ENCODE peak calls at places on chromosomes 6 and 20, in four cellular contexts. T is CD8-positive, alpha-beta T cell; O is mucosa of descending colon; K is adrenal gland. I is an unnamed sample.

GRCh38 chr6:5036309-5036708 is 32.5 kb upstream of the RPP40 start:
- DNase-seq in T (no peak), K (no peak), O (no peak), I (peak; percentile 12)

GRCh38 chr6:125268765-125269164 is 33.0 kb downstream of the HDDC2 start:
- DNase-seq in O (no peak), K (no peak), T (no peak), I (no peak)

GRCh38 chr20:62752671-62753501 is 43.4 kb upstream of the MRGBP start:
- DNase-seq in K (no peak), O (peak; percentile 44), T (no peak), I (peak; percentile 75)

GRCh38 chr6:124393536-124393935 is 568.7 kb upstream of the RNF217 start:
- DNase-seq in T (no peak), O (no peak), K (no peak), I (no peak)

GRCh38 chr6:143136647-143137046 is 76.0 kb downstream of the AIG1 start:
- DNase-seq in T (no peak), K (no peak), O (no peak), I (peak; percentile 3)

GRCh38 chr20:34710568-34710839 is 6.4 kb downstream of the TP53INP2 start:
- DNase-seq in O (no peak), T (no peak), K (no peak), I (no peak)

GRCh38 chr6:4582506-4582905 is 193.7 kb upstream of the CDYL start:
- DNase-seq in K (no peak), O (no peak), T (no peak), I (no peak)

GRCh38 chr6:11430036-11430435 is 107.5 kb upstream of the TMEM170B start:
- DNase-seq in K (no peak), T (no peak), O (no peak), I (no peak)

GRCh38 chr6:155126727-155127439 is 131.8 kb downstream of the TIAM2 start:
- DNase-seq in K (peak; percentile 66), T (no peak), O (no peak), I (no peak)

GRCh38 chr6:24378473-24379097 is 20.7 kb upstream of the DCDC2 start:
- DNase-seq in K (no peak), T (no peak), O (no peak), I (no peak)

GRCh38 chr6:7787731-7788130 is 61.8 kb downstream of the BMP6 start:
- DNase-seq in O (no peak), T (no peak), K (no peak), I (no peak)

GRCh38 chr20:4569092-4569491 is 152.6 kb upstream of the PRND start:
- DNase-seq in O (no peak), T (no peak), K (no peak), I (no peak)

GRCh38 chr6:118903134-118903533 is 9.2 kb downstream of the ASF1A start:
- DNase-seq in T (no peak), K (no peak), O (no peak), I (no peak)

GRCh38 chr6:105305521-105305920 is 97.4 kb downstream of the PREP start:
- DNase-seq in K (no peak), T (no peak), O (no peak), I (no peak)

GRCh38 chr20:32382102-32382950 is 24.2 kb downstream of the ASXL1 start:
- DNase-seq in T (no peak), K (no peak), O (no peak), I (no peak)

GRCh38 chr6:167394330-167394729 is 69.4 kb downstream of the TTLL2 start:
- DNase-seq in O (no peak), K (no peak), T (no peak), I (no peak)
- H3K9me3 ChIP-seq in O (no peaks in the 10 kb centered on the region), K (no peaks in the 10 kb centered on the region), T (no peaks in the 10 kb centered on the region), I (no peaks in the 10 kb centered on the region)

GRCh38 chr6:129498950-129499870 is 210.8 kb downstream of the ARHGAP18 start:
- DNase-seq in O (no peak), K (no peak), T (no peak), I (no peak)
- TF ChIP-seq CTCF in O (no peak), K (peak; percentile 57), T (peak; percentile 69), I (peak; percentile 39)

DNA sequence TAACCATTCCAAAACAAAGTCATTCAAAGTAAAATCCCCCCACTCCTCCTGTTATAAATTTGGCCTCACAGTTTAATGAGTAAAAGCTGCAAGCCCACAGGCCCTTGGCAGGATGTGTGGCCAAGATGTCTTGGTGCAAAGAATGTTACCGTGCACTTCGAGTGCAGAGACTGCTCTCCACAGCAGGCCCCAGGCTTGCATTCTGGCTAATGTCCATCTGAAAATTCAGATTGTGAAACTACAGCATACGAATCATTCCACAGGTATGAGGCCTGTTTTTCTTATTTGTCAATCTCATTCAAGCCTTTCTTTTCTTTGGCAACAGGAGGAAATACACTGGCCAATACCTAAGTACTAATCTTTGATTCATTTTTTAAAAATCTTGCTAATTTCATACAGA is 7.1 kb downstream of the RPS6KA2 start:
- DNase-seq in K (peak; percentile 5), T (no peak), O (no peak), I (no peak)
- H3K9me3 ChIP-seq in K (no peaks in the 10 kb centered on the region), T (no peaks in the 10 kb centered on the region), O (no peaks in the 10 kb centered on the region), I (no peaks in the 10 kb centered on the region)

GRCh38 chr6:30491963-30492616 is 2.8 kb downstream of the HLA-E start:
- DNase-seq in T (no peak), K (no peak), O (no peak), I (no peak)

GRCh38 chr6:30495993-30496392 is 6.7 kb downstream of the HLA-E start:
- DNase-seq in K (no peak), T (no peak), O (no peak), I (no peak)

GRCh38 chr6:30494275-30494990 is 5.1 kb downstream of the HLA-E start:
- DNase-seq in O (no peak), K (no peak), T (no peak), I (no peak)

GRCh38 chr6:30490031-30490876 is 945 bp downstream of the HLA-E start:
- DNase-seq in K (peak; percentile 69), O (peak; percentile 90), T (peak; percentile 69), I (no peak)

GRCh38 chr6:30493643-30494250 is 4.4 kb downstream of the HLA-E start:
- DNase-seq in O (no peak), T (no peak), K (no peak), I (no peak)
- TF ChIP-seq CTCF in O (no peak), T (peak; percentile 36), K (no peak), I (peak; percentile 12)

GRCh38 chr6:9851541-9852380 is 563.1 kb downstream of the TFAP2A start:
- DNase-seq in K (no peak), O (no peak), T (no peak), I (peak; percentile 39)

GRCh38 chr6:9848094-9848493 is 566.8 kb downstream of the TFAP2A start:
- DNase-seq in T (no peak), O (no peak), K (no peak), I (no peak)

GRCh38 chr6:9851006-9851405 is 563.9 kb downstream of the TFAP2A start:
- DNase-seq in O (no peak), T (no peak), K (no peak), I (no peak)
- H3K9me3 ChIP-seq in O (peaks cover 38% of the 10 kb centered on the region), T (peaks cover 5% of the 10 kb centered on the region), K (peaks cover 8% of the 10 kb centered on the region), I (peaks cover 25% of the 10 kb centered on the region)

GRCh38 chr20:57998276-57998675 is 230.2 kb downstream of the ANKRD60 start:
- DNase-seq in T (no peak), O (no peak), K (no peak), I (no peak)
- TF ChIP-seq CTCF in T (no peak), O (no peak), K (no peak), I (no peak)

GRCh38 chr6:100459291-100459690 is 5.4 kb downstream of the SIM1 start:
- DNase-seq in T (no peak), O (no peak), K (no peak), I (no peak)
- H3K9me3 ChIP-seq in T (no peaks in the 10 kb centered on the region), O (no peaks in the 10 kb centered on the region), K (no peaks in the 10 kb centered on the region), I (no peaks in the 10 kb centered on the region)